ENCODE peak calls at places on chromosomes 2 and 18, in five cellular contexts. One of them, this sample, is unnamed.
A peak's percentile ranks its signal among the peaks of the same experiment; 100 is the strongest.

GRCh38 chr18:3577456-3577855 is 127.5 kb downstream of the TGIF1 start:
- DNase-seq in activated T-cell treated with anti-CD3 and anti-CD28 coated beads for 4 hours: no peak
- DNase-seq in OCI-LY7: no peak
- DNase-seq in foreskin fibroblast: no peak
- DNase-seq in heart right ventricle: no peak
- DNase-seq in this sample: no peak

GRCh38 chr2:44016282-44016681 is 20.5 kb upstream of the LRPPRC start:
- DNase-seq in activated T-cell treated with anti-CD3 and anti-CD28 coated beads for 4 hours: no peak
- DNase-seq in OCI-LY7: peak; percentile 31
- DNase-seq in foreskin fibroblast: peak; percentile 21
- DNase-seq in heart right ventricle: peak; percentile 33
- DNase-seq in this sample: peak; percentile 14

GRCh38 chr2:234679151-234679765 is 182.4 kb upstream of the ARL4C start:
- DNase-seq in activated T-cell treated with anti-CD3 and anti-CD28 coated beads for 4 hours: no peak
- DNase-seq in OCI-LY7: no peak
- DNase-seq in foreskin fibroblast: peak; percentile 70
- DNase-seq in heart right ventricle: no peak
- DNase-seq in this sample: no peak

GRCh38 chr2:103009861-103010260 is 248.0 kb downstream of the TMEM182 start:
- DNase-seq in activated T-cell treated with anti-CD3 and anti-CD28 coated beads for 4 hours: no peak
- DNase-seq in OCI-LY7: no peak
- DNase-seq in foreskin fibroblast: no peak
- DNase-seq in heart right ventricle: no peak
- DNase-seq in this sample: no peak

GRCh38 chr2:234640657-234641056 is 143.8 kb upstream of the ARL4C start:
- DNase-seq in activated T-cell treated with anti-CD3 and anti-CD28 coated beads for 4 hours: no peak
- DNase-seq in OCI-LY7: no peak
- DNase-seq in foreskin fibroblast: no peak
- DNase-seq in heart right ventricle: no peak
- DNase-seq in this sample: no peak

GRCh38 chr2:120854766-120855530 is 119.3 kb downstream of the GLI2 start:
- DNase-seq in activated T-cell treated with anti-CD3 and anti-CD28 coated beads for 4 hours: no peak
- DNase-seq in OCI-LY7: no peak
- DNase-seq in foreskin fibroblast: no peak
- DNase-seq in heart right ventricle: no peak
- DNase-seq in this sample: no peak

GRCh38 chr2:42359304-42359749 is 1.7 kb downstream of the COX7A2L start:
- DNase-seq in activated T-cell treated with anti-CD3 and anti-CD28 coated beads for 4 hours: no peak
- DNase-seq in OCI-LY7: peak; percentile 24
- DNase-seq in foreskin fibroblast: no peak
- DNase-seq in heart right ventricle: no peak
- DNase-seq in this sample: no peak

GRCh38 chr2:178891959-178892485 is 84.8 kb upstream of the TTN start:
- DNase-seq in activated T-cell treated with anti-CD3 and anti-CD28 coated beads for 4 hours: no peak
- DNase-seq in OCI-LY7: no peak
- DNase-seq in foreskin fibroblast: no peak
- DNase-seq in heart right ventricle: no peak
- DNase-seq in this sample: no peak

GRCh38 chr2:212814941-212815340 is 276.3 kb upstream of the ERBB4 start:
- DNase-seq in activated T-cell treated with anti-CD3 and anti-CD28 coated beads for 4 hours: no peak
- DNase-seq in OCI-LY7: no peak
- DNase-seq in foreskin fibroblast: no peak
- DNase-seq in heart right ventricle: no peak
- DNase-seq in this sample: no peak

GRCh38 chr2:85668009-85668856 is at the start of gene SFTPB:
- DNase-seq in activated T-cell treated with anti-CD3 and anti-CD28 coated beads for 4 hours: no peak
- DNase-seq in OCI-LY7: no peak
- DNase-seq in foreskin fibroblast: no peak
- DNase-seq in heart right ventricle: no peak
- DNase-seq in this sample: no peak

GRCh38 chr2:38262514-38262871 is 114.6 kb downstream of the ATL2 start:
- DNase-seq in activated T-cell treated with anti-CD3 and anti-CD28 coated beads for 4 hours: no peak
- DNase-seq in OCI-LY7: no peak
- DNase-seq in foreskin fibroblast: no peak
- DNase-seq in heart right ventricle: no peak
- DNase-seq in this sample: no peak

GRCh38 chr2:203484266-203485112 is 50.6 kb downstream of the RAPH1 start:
- DNase-seq in activated T-cell treated with anti-CD3 and anti-CD28 coated beads for 4 hours: peak; percentile 20
- DNase-seq in OCI-LY7: peak; percentile 82
- DNase-seq in foreskin fibroblast: peak; percentile 26
- DNase-seq in heart right ventricle: no peak
- DNase-seq in this sample: no peak

GRCh38 chr2:23524261-23524706 is 139.3 kb downstream of the KLHL29 start:
- DNase-seq in activated T-cell treated with anti-CD3 and anti-CD28 coated beads for 4 hours: no peak
- DNase-seq in OCI-LY7: no peak
- DNase-seq in foreskin fibroblast: peak; percentile 76
- DNase-seq in heart right ventricle: no peak
- DNase-seq in this sample: peak; percentile 33

GRCh38 chr18:500230-500555 is 308 bp downstream of the COLEC12 start:
- DNase-seq in activated T-cell treated with anti-CD3 and anti-CD28 coated beads for 4 hours: no peak
- DNase-seq in OCI-LY7: no peak
- DNase-seq in foreskin fibroblast: no peak
- DNase-seq in heart right ventricle: no peak
- DNase-seq in this sample: no peak

GRCh38 chr2:135409436-135409835 is 121.6 kb downstream of the ZRANB3 start:
- DNase-seq in activated T-cell treated with anti-CD3 and anti-CD28 coated beads for 4 hours: no peak
- DNase-seq in OCI-LY7: no peak
- DNase-seq in foreskin fibroblast: no peak
- DNase-seq in heart right ventricle: no peak
- DNase-seq in this sample: no peak

GRCh38 chr2:162297925-162298552 is 20.4 kb downstream of the IFIH1 start:
- DNase-seq in activated T-cell treated with anti-CD3 and anti-CD28 coated beads for 4 hours: peak; percentile 55
- DNase-seq in OCI-LY7: peak; percentile 71
- DNase-seq in foreskin fibroblast: peak; percentile 56
- DNase-seq in heart right ventricle: no peak
- DNase-seq in this sample: peak; percentile 53

GRCh38 chr2:55550368-55551102 is 31.0 kb downstream of the CFAP36 start:
- DNase-seq in activated T-cell treated with anti-CD3 and anti-CD28 coated beads for 4 hours: no peak
- DNase-seq in OCI-LY7: no peak
- DNase-seq in foreskin fibroblast: peak; percentile 58
- DNase-seq in heart right ventricle: no peak
- DNase-seq in this sample: peak; percentile 44

GRCh38 chr2:156532989-156533388 is 96.8 kb downstream of the GPD2 start:
- DNase-seq in activated T-cell treated with anti-CD3 and anti-CD28 coated beads for 4 hours: no peak
- DNase-seq in OCI-LY7: no peak
- DNase-seq in foreskin fibroblast: no peak
- DNase-seq in heart right ventricle: no peak
- DNase-seq in this sample: no peak

GRCh38 chr2:25270061-25270460 is 71.7 kb downstream of the DNMT3A start:
- DNase-seq in activated T-cell treated with anti-CD3 and anti-CD28 coated beads for 4 hours: no peak
- DNase-seq in OCI-LY7: no peak
- DNase-seq in foreskin fibroblast: no peak
- DNase-seq in heart right ventricle: no peak
- DNase-seq in this sample: no peak

GRCh38 chr2:121816797-121817196 is 61.3 kb downstream of the TSN start:
- DNase-seq in activated T-cell treated with anti-CD3 and anti-CD28 coated beads for 4 hours: no peak
- DNase-seq in OCI-LY7: peak; percentile 46
- DNase-seq in foreskin fibroblast: no peak
- DNase-seq in heart right ventricle: no peak
- DNase-seq in this sample: no peak

GRCh38 chr2:114040816-114041215 is 150.9 kb downstream of the ACTR3 start:
- DNase-seq in activated T-cell treated with anti-CD3 and anti-CD28 coated beads for 4 hours: no peak
- DNase-seq in OCI-LY7: no peak
- DNase-seq in foreskin fibroblast: no peak
- DNase-seq in heart right ventricle: no peak
- DNase-seq in this sample: no peak

GRCh38 chr2:155690785-155691184 is 641.7 kb downstream of the NR4A2 start:
- DNase-seq in activated T-cell treated with anti-CD3 and anti-CD28 coated beads for 4 hours: no peak
- DNase-seq in OCI-LY7: no peak
- DNase-seq in foreskin fibroblast: no peak
- DNase-seq in heart right ventricle: no peak
- DNase-seq in this sample: no peak

GRCh38 chr18:79393626-79394401 is 1.9 kb upstream of the NFATC1 start:
- DNase-seq in activated T-cell treated with anti-CD3 and anti-CD28 coated beads for 4 hours: no peak
- DNase-seq in OCI-LY7: peak; percentile 17
- DNase-seq in foreskin fibroblast: peak; percentile 59
- DNase-seq in heart right ventricle: peak; percentile 96
- DNase-seq in this sample: peak; percentile 35

GRCh38 chr2:118292991-118293390 is 204.7 kb downstream of the INSIG2 start:
- DNase-seq in activated T-cell treated with anti-CD3 and anti-CD28 coated beads for 4 hours: no peak
- DNase-seq in OCI-LY7: no peak
- DNase-seq in foreskin fibroblast: no peak
- DNase-seq in heart right ventricle: no peak
- DNase-seq in this sample: no peak

GRCh38 chr18:1983746-1984515 is 587.4 kb downstream of the METTL4 start:
- DNase-seq in activated T-cell treated with anti-CD3 and anti-CD28 coated beads for 4 hours: no peak
- DNase-seq in OCI-LY7: no peak
- DNase-seq in foreskin fibroblast: no peak
- DNase-seq in heart right ventricle: no peak
- DNase-seq in this sample: no peak

GRCh38 chr2:106519767-106520166 is 32.6 kb downstream of the CD8B2 start:
- DNase-seq in activated T-cell treated with anti-CD3 and anti-CD28 coated beads for 4 hours: no peak
- DNase-seq in OCI-LY7: no peak
- DNase-seq in foreskin fibroblast: no peak
- DNase-seq in heart right ventricle: no peak
- DNase-seq in this sample: no peak

GRCh38 chr18:12460874-12461273 is 53.1 kb downstream of the PRELID3A start:
- DNase-seq in activated T-cell treated with anti-CD3 and anti-CD28 coated beads for 4 hours: no peak
- DNase-seq in OCI-LY7: no peak
- DNase-seq in foreskin fibroblast: peak; percentile 30
- DNase-seq in heart right ventricle: no peak
- DNase-seq in this sample: no peak

GRCh38 chr18:59323931-59324622 is 5.6 kb upstream of the CPLX4 start:
- DNase-seq in activated T-cell treated with anti-CD3 and anti-CD28 coated beads for 4 hours: no peak
- DNase-seq in OCI-LY7: no peak
- DNase-seq in foreskin fibroblast: peak; percentile 18
- DNase-seq in heart right ventricle: no peak
- DNase-seq in this sample: no peak

GRCh38 chr2:127584516-127585033 is 49.1 kb downstream of the MYO7B start:
- DNase-seq in activated T-cell treated with anti-CD3 and anti-CD28 coated beads for 4 hours: no peak
- DNase-seq in OCI-LY7: no peak
- DNase-seq in foreskin fibroblast: no peak
- DNase-seq in heart right ventricle: no peak
- DNase-seq in this sample: no peak

GRCh38 chr18:26549103-26549485 is 741 bp upstream of the KCTD1 start:
- DNase-seq in activated T-cell treated with anti-CD3 and anti-CD28 coated beads for 4 hours: no peak
- DNase-seq in OCI-LY7: peak; percentile 29
- DNase-seq in foreskin fibroblast: peak; percentile 36
- DNase-seq in heart right ventricle: no peak
- DNase-seq in this sample: no peak

GRCh38 chr2:199471443-199472057 is 13.8 kb upstream of the SATB2 start:
- DNase-seq in activated T-cell treated with anti-CD3 and anti-CD28 coated beads for 4 hours: no peak
- DNase-seq in OCI-LY7: peak; percentile 42
- DNase-seq in foreskin fibroblast: peak; percentile 53
- DNase-seq in heart right ventricle: peak; percentile 64
- DNase-seq in this sample: no peak